ENCODE peak calls at places on chromosome X, in five cellular contexts. M, G, B, T and W are unnamed samples.

GRCh38 chrX:69503228-69503834 is 795 bp upstream of the NALF2 start:
- DNase-seq in T (no peak), G (no peak), M (no peak), B (no peak), W (peak)

GRCh38 chrX:152904151-152905080 is 6.5 kb downstream of the ZNF185 start:
- DNase-seq in M (peak), B (peak), T (peak), G (peak), W (peak)

GRCh38 chrX:47723689-47724088 is 64.7 kb upstream of the UXT start:
- DNase-seq in T (no peak), B (no peak), G (no peak), M (no peak), W (no peak)

GRCh38 chrX:15882704-15883539 is 28.3 kb upstream of the AP1S2 start:
- DNase-seq in B (peak), M (no peak), G (no peak), T (peak), W (peak)

GRCh38 chrX:69556094-69557011 is 52.2 kb downstream of the NALF2 start:
- DNase-seq in B (peak), T (peak), M (no peak), G (no peak), W (peak)

GRCh38 chrX:50988649-50989048 is 78.1 kb downstream of the BMP15 start:
- DNase-seq in B (peak), G (peak), T (peak), M (no peak), W (peak)

GRCh38 chrX:102517331-102517730 is 792 bp upstream of the TMSB15A start:
- DNase-seq in G (no peak), M (no peak), B (peak), T (peak), W (peak)

GRCh38 chrX:139113682-139114081 is 402.2 kb upstream of the FGF13 start:
- DNase-seq in T (peak), G (no peak), B (no peak), M (no peak), W (no peak)

GRCh38 chrX:50838820-50839600 is 25.0 kb upstream of the SHROOM4 start:
- DNase-seq in G (no peak), B (peak), M (no peak), T (no peak), W (peak)

GRCh38 chrX:120429776-120430535 is 39.1 kb downstream of the LAMP2 start:
- DNase-seq in G (no peak), B (no peak), M (no peak), T (no peak), W (no peak)

GRCh38 chrX:129980043-129980442 is 2.4 kb upstream of the BCORL1 start:
- DNase-seq in B (no peak), G (peak), T (peak), M (peak), W (peak)

GRCh38 chrX:24081661-24082154 is 27.0 kb downstream of the EIF2S3 start:
- DNase-seq in T (peak), B (peak), G (peak), M (peak), W (peak)

GRCh38 chrX:63424063-63424462 is 72.9 kb upstream of the SPIN4 start:
- DNase-seq in B (no peak), G (no peak), M (no peak), T (peak), W (no peak)

GRCh38 chrX:141278306-141278705 is 36.0 kb upstream of the SPANXC start:
- DNase-seq in M (no peak), G (peak), B (peak), T (peak), W (peak)

GRCh38 chrX:153967536-153968214 is 3.9 kb downstream of the HCFC1 start:
- DNase-seq in G (no peak), B (no peak), M (no peak), T (no peak), W (no peak)